ENCODE peak calls at places on chromosomes 2 and 18, in five cellular contexts. H is IMR-90, V is neuronal stem cell, F is mesenchymal stem cell, U is H1. B is an unnamed sample.

GRCh38 chr2:74843371-74844298 is 9.7 kb downstream of the HK2 start:
- DNase-seq in H (peak), V (no peak), F (peak), U (no peak), B (peak)

GRCh38 chr18:12883003-12883683 is 894 bp downstream of the PTPN2 start:
- DNase-seq in H (no peak), V (no peak), F (peak), U (no peak), B (peak)

GRCh38 chr2:239790313-239790712 is 234.8 kb downstream of the NDUFA10 start:
- DNase-seq in H (no peak), V (no peak), F (no peak), U (peak), B (no peak)

GRCh38 chr2:210792000-210792399 is 235.6 kb downstream of the CPS1 start:
- DNase-seq in H (no peak), V (no peak), F (no peak), U (no peak), B (no peak)

GRCh38 chr2:59904145-59904544 is 649.3 kb downstream of the BCL11A start:
- DNase-seq in H (no peak), V (no peak), F (no peak), U (no peak), B (no peak)

GRCh38 chr2:53373126-53373525 is 394.5 kb upstream of the CHAC2 start:
- DNase-seq in H (no peak), V (peak), F (no peak), U (no peak), B (no peak)

GRCh38 chr2:188734688-188735087 is 239.5 kb upstream of the COL3A1 start:
- DNase-seq in H (peak), V (no peak), F (no peak), U (no peak), B (no peak)

GRCh38 chr2:204544961-204545860 is at the start of gene PARD3B:
- DNase-seq in H (peak), V (peak), F (peak), U (peak), B (peak)

GRCh38 chr2:165203689-165204559 is at the start of gene SCN3A:
- DNase-seq in H (peak), V (peak), F (peak), U (no peak), B (peak)

GRCh38 chr2:168998609-168999211 is 32.4 kb downstream of the ABCB11 start:
- DNase-seq in H (no peak), V (no peak), F (no peak), U (no peak), B (no peak)

GRCh38 chr2:53129851-53130250 is 637.8 kb upstream of the CHAC2 start:
- DNase-seq in H (peak), V (no peak), F (peak), U (no peak), B (no peak)

GRCh38 chr18:58900015-58900649 is 35.5 kb downstream of the ZNF532 start:
- DNase-seq in H (no peak), V (no peak), F (no peak), U (no peak), B (no peak)

GRCh38 chr2:213261715-213262114 is 22.5 kb upstream of the SPAG16 start:
- DNase-seq in H (no peak), V (no peak), F (no peak), U (no peak), B (no peak)

GRCh38 chr18:58417752-58418151 is 211.1 kb downstream of the ALPK2 start:
- DNase-seq in H (peak), V (no peak), F (no peak), U (no peak), B (no peak)

GRCh38 chr18:24475926-24476589 is 15.6 kb downstream of the HRH4 start:
- DNase-seq in H (no peak), V (no peak), F (no peak), U (no peak), B (no peak)

DNA sequence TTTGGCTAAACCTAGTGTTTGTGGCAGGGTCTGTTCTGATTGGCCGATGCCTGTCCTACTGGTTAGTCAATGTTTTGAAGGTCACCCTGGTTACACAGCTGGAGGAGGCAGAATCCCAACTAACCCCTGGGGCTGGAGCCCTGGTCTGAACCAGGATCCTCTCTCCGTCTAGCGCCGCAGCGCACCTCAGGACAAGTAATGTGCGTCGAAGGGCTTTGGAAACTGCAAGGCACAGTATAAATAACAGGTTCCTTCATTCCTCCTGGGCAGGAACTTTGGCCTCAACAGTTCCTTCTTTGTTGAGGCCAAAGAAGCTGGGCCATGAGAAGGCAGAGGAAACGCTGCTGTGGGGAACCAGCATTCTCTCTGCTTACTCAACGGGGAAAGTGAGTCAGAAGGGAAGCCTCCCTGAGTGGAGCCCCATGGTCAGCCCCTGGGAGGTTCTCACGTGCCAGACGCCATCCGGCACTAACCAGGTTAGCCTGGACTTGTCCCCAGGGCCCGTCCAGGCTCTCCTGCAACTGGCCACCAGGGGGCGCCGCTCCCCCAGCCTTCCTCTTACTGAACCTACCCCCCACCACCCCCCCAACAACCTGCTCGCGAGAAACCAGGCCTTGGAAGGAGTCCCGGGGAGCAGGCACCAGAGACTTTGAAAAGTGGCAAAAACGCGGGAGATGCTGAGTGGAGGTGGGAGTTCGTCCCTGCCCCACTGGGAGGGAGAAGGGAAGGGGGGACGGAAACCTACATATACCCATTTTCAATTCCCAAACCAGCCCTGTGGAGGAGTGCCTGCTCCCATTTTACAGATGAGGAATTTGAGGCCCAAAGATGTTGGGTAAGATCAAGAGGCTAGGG is 19.8 kb downstream of the TEX44 start:
- DNase-seq in H (peak), V (peak), F (peak), U (peak), B (peak)
- H3K14ac ChIP-seq in H (peak), V (no peak), F (no peak), U (peak), B (peak)

GRCh38 chr2:79511320-79511951 is 1.4 kb upstream of the CTNNA2 start:
- DNase-seq in H (peak), V (peak), F (peak), U (peak), B (peak)

GRCh38 chr2:79512442-79513401 is at the start of gene CTNNA2:
- DNase-seq in H (no peak), V (peak), F (peak), U (peak), B (no peak)
- H3K4me3 ChIP-seq in H (no peak), V (peak), F (peak), U (peak), B (peak)

GRCh38 chr2:106288873-106289272 is 94.8 kb upstream of the UXS1 start:
- DNase-seq in H (no peak), V (no peak), F (no peak), U (no peak), B (no peak)
- H4K8ac ChIP-seq in H (no peak), V (no peak), F (no peak), U (no peak), B (no peak)

DNA sequence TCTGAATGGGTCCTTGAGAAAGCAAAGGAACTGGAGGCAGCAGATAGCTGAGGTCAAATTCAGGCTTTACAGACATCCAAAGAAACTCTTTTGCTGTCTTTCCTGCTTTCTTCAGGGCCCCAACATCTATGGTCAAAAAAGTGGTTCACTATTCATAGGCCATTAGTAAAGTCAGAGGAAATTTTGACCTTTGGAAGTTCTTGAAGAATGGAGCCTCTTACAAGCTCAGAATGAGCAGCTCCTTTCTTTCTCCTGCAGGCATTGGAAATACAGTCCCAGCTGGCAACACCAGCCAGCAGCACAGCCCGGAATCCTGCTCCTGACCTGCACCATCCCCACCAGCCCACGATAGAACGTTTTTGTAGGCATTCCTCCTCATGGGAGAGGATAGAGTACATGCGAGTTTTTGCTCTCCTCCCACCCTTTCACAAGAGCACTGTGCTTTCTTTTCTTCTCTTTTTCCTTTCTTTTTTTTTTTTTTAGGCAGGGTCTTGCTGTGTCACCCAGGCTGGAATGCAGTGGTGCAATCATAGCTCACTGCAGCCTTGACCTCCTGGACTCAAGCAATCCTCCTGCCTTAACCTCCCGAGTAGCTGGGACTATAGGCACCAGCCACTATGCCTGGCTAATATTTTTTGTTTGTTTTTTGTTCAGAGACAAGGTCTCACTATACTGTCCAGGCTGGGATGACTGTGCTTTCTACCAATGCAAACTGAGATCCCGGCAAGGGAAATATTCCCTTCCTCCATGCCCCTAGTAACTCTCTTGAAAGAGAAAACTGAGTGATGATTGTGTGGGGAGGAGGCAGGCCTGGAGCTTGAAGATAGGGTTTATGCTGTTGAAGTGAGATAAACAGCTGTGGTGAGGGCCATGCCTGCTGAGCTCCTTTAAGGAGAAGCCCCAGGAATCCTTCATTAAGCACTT is 82.7 kb upstream of the TXNDC2 start:
- DNase-seq in H (peak), V (no peak), F (peak), U (no peak), B (peak)
- H3K14ac ChIP-seq in H (peak), V (no peak), F (no peak), U (no peak), B (no peak)